ENCODE peak calls at places on chromosomes 3 and 15, in seven cellular contexts. One of them, this sample, is unnamed.
A peak's percentile ranks its signal among the peaks of the same experiment; 100 is the strongest.

GRCh38 chr3:152095472-152095871 is 173.3 kb upstream of the MBNL1 start:
- DNase-seq in lower leg skin: no peak
- DNase-seq in heart right ventricle: no peak
- DNase-seq in cardiac fibroblast: no peak
- DNase-seq in HCT116: no peak
- DNase-seq in CD8-positive, alpha-beta T cell: no peak
- DNase-seq in sigmoid colon: no peak
- DNase-seq in this sample: no peak

GRCh38 chr15:39285066-39285465 is 295.8 kb upstream of the THBS1 start:
- DNase-seq in lower leg skin: no peak
- DNase-seq in heart right ventricle: no peak
- DNase-seq in cardiac fibroblast: no peak
- DNase-seq in HCT116: no peak
- DNase-seq in CD8-positive, alpha-beta T cell: no peak
- DNase-seq in sigmoid colon: no peak
- DNase-seq in this sample: no peak

GRCh38 chr3:59777559-59778178 is 727.8 kb upstream of the CFAP20DC start:
- DNase-seq in lower leg skin: no peak
- DNase-seq in heart right ventricle: no peak
- DNase-seq in cardiac fibroblast: no peak
- DNase-seq in HCT116: no peak
- DNase-seq in CD8-positive, alpha-beta T cell: no peak
- DNase-seq in sigmoid colon: no peak
- DNase-seq in this sample: no peak

GRCh38 chr15:60272623-60273022 is 125.2 kb downstream of the ANXA2 start:
- DNase-seq in lower leg skin: no peak
- DNase-seq in heart right ventricle: no peak
- DNase-seq in cardiac fibroblast: no peak
- DNase-seq in HCT116: no peak
- DNase-seq in CD8-positive, alpha-beta T cell: no peak
- DNase-seq in sigmoid colon: no peak
- DNase-seq in this sample: no peak

GRCh38 chr3:133828576-133829309 is 23.1 kb downstream of the SRPRB start:
- DNase-seq in lower leg skin: no peak
- DNase-seq in heart right ventricle: peak; percentile 49
- DNase-seq in cardiac fibroblast: no peak
- DNase-seq in HCT116: no peak
- DNase-seq in CD8-positive, alpha-beta T cell: no peak
- DNase-seq in sigmoid colon: no peak
- DNase-seq in this sample: no peak

GRCh38 chr3:117587416-117587815 is 877.8 kb downstream of the TUSC7 start:
- DNase-seq in lower leg skin: no peak
- DNase-seq in heart right ventricle: no peak
- DNase-seq in cardiac fibroblast: no peak
- DNase-seq in HCT116: no peak
- DNase-seq in CD8-positive, alpha-beta T cell: no peak
- DNase-seq in sigmoid colon: no peak
- DNase-seq in this sample: no peak

GRCh38 chr3:174431717-174432116 is 427.4 kb upstream of the NAALADL2 start:
- DNase-seq in lower leg skin: no peak
- DNase-seq in heart right ventricle: no peak
- DNase-seq in cardiac fibroblast: peak; percentile 74
- DNase-seq in HCT116: no peak
- DNase-seq in CD8-positive, alpha-beta T cell: no peak
- DNase-seq in sigmoid colon: no peak
- DNase-seq in this sample: peak; percentile 25

GRCh38 chr3:100368421-100368820 is 32.5 kb downstream of the TOMM70 start:
- DNase-seq in lower leg skin: no peak
- DNase-seq in heart right ventricle: no peak
- DNase-seq in cardiac fibroblast: peak; percentile 21
- DNase-seq in HCT116: no peak
- DNase-seq in CD8-positive, alpha-beta T cell: no peak
- DNase-seq in sigmoid colon: no peak
- DNase-seq in this sample: no peak

GRCh38 chr15:67859331-67859946 is 19.6 kb upstream of the RNU6-1 start:
- DNase-seq in lower leg skin: peak; percentile 43
- DNase-seq in heart right ventricle: no peak
- DNase-seq in cardiac fibroblast: no peak
- DNase-seq in HCT116: no peak
- DNase-seq in CD8-positive, alpha-beta T cell: no peak
- DNase-seq in sigmoid colon: no peak
- DNase-seq in this sample: no peak

GRCh38 chr3:133574260-133574881 is 885 bp downstream of the CDV3 start:
- DNase-seq in lower leg skin: peak; percentile 94
- DNase-seq in heart right ventricle: peak; percentile 70
- DNase-seq in cardiac fibroblast: peak; percentile 77
- DNase-seq in HCT116: no peak
- DNase-seq in CD8-positive, alpha-beta T cell: peak; percentile 64
- DNase-seq in sigmoid colon: peak; percentile 84
- DNase-seq in this sample: peak; percentile 87

GRCh38 chr15:88089019-88089603 is 167.4 kb downstream of the NTRK3 start:
- DNase-seq in lower leg skin: no peak
- DNase-seq in heart right ventricle: no peak
- DNase-seq in cardiac fibroblast: no peak
- DNase-seq in HCT116: no peak
- DNase-seq in CD8-positive, alpha-beta T cell: no peak
- DNase-seq in sigmoid colon: no peak
- DNase-seq in this sample: no peak

GRCh38 chr3:57910988-57911387 is 97.2 kb upstream of the FLNB start:
- DNase-seq in lower leg skin: no peak
- DNase-seq in heart right ventricle: no peak
- DNase-seq in cardiac fibroblast: peak; percentile 45
- DNase-seq in HCT116: peak; percentile 27
- DNase-seq in CD8-positive, alpha-beta T cell: peak; percentile 13
- DNase-seq in sigmoid colon: no peak
- DNase-seq in this sample: peak; percentile 47

GRCh38 chr15:65096481-65097385 is 18.3 kb downstream of the UBAP1L start:
- DNase-seq in lower leg skin: peak; percentile 72
- DNase-seq in heart right ventricle: no peak
- DNase-seq in cardiac fibroblast: no peak
- DNase-seq in HCT116: no peak
- DNase-seq in CD8-positive, alpha-beta T cell: no peak
- DNase-seq in sigmoid colon: no peak
- DNase-seq in this sample: no peak

GRCh38 chr3:160919942-160920341 is 163.9 kb downstream of the PPM1L start:
- DNase-seq in lower leg skin: no peak
- DNase-seq in heart right ventricle: no peak
- DNase-seq in cardiac fibroblast: no peak
- DNase-seq in HCT116: no peak
- DNase-seq in CD8-positive, alpha-beta T cell: no peak
- DNase-seq in sigmoid colon: no peak
- DNase-seq in this sample: no peak

GRCh38 chr15:35519536-35520149 is 26.3 kb downstream of the DPH6 start:
- DNase-seq in lower leg skin: no peak
- DNase-seq in heart right ventricle: peak; percentile 13
- DNase-seq in cardiac fibroblast: peak; percentile 76
- DNase-seq in HCT116: peak; percentile 28
- DNase-seq in CD8-positive, alpha-beta T cell: no peak
- DNase-seq in sigmoid colon: no peak
- DNase-seq in this sample: no peak
- TF ChIP-seq CTCF in lower leg skin: no peak
- TF ChIP-seq CTCF in heart right ventricle: peak; percentile 73
- TF ChIP-seq CTCF in cardiac fibroblast: peak; percentile 45
- TF ChIP-seq CTCF in HCT116: peak; percentile 77
- TF ChIP-seq CTCF in CD8-positive, alpha-beta T cell: peak; percentile 79
- TF ChIP-seq CTCF in sigmoid colon: peak; percentile 39
- TF ChIP-seq CTCF in this sample: peak; percentile 13

DNA sequence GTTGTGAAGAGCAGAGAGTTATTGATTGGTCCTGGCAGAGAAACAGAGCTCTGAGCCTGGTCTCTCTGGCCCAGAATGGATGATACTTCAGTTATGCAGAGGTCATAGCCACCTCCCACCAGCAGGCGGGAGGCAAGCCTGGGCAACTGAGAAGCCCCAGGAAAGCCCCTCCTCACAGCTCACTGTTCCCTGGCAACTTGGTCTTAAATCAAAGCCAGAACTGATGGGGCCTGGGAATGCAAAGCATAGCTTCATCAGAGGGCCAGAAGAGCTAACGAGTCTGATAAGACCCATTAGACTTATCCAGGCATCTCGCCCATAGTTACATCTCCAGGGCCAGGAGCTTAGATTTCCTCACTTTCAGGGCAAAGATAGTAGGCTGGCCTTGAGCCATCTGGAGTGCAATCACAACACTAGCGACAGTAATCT is 5.5 kb upstream of the COLQ start:
- DNase-seq in lower leg skin: peak; percentile 72
- DNase-seq in heart right ventricle: no peak
- DNase-seq in cardiac fibroblast: no peak
- DNase-seq in HCT116: no peak
- DNase-seq in CD8-positive, alpha-beta T cell: no peak
- DNase-seq in sigmoid colon: no peak
- DNase-seq in this sample: no peak
- TF ChIP-seq CTCF in lower leg skin: no peak
- TF ChIP-seq CTCF in heart right ventricle: peak; percentile 34
- TF ChIP-seq CTCF in cardiac fibroblast: peak; percentile 29
- TF ChIP-seq CTCF in HCT116: peak; percentile 37
- TF ChIP-seq CTCF in CD8-positive, alpha-beta T cell: no peak
- TF ChIP-seq CTCF in sigmoid colon: no peak
- TF ChIP-seq CTCF in this sample: no peak

DNA sequence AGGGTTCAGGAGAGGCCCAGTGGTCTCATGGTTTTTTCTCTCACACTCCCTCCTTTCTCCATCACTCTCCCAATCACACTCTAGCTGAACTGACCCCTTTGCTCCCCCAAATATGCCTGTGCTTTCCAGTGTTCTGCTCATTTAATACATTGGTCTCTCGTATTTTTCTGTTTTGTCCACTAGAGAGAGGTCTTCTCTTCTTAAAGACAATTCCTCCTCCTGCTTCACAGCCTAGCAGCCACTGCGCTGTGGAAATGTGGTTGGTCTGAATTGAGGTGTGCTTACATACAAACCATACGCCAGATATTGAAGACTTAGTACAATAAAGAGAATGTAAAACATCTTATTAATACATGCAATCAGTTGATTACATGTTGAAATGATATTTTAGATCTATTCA is 60.6 kb upstream of the XCR1 start:
- DNase-seq in lower leg skin: no peak
- DNase-seq in heart right ventricle: no peak
- DNase-seq in cardiac fibroblast: peak; percentile 68
- DNase-seq in HCT116: no peak
- DNase-seq in CD8-positive, alpha-beta T cell: no peak
- DNase-seq in sigmoid colon: no peak
- DNase-seq in this sample: no peak
- TF ChIP-seq CTCF in lower leg skin: no peak
- TF ChIP-seq CTCF in heart right ventricle: no peak
- TF ChIP-seq CTCF in cardiac fibroblast: peak; percentile 21
- TF ChIP-seq CTCF in HCT116: peak; percentile 33
- TF ChIP-seq CTCF in CD8-positive, alpha-beta T cell: no peak
- TF ChIP-seq CTCF in sigmoid colon: no peak
- TF ChIP-seq CTCF in this sample: no peak

DNA sequence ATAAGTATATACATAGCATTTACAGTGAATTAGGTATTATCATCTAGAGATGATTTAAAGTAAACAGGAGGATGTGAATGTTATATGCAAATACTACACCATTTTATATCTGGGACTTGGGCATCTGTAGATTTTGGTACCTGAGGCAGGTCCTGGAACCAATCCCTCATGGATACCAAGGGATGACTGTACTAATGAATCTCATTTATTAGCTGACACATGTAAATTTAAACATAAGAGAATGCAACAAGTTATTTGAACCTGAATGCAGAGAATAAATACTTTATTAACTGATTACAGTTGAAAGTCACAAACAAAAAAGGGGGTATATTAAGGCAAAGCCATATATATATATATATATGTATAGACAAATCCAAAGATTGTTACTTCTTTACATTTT is 23.1 kb upstream of the CMTM6 start:
- DNase-seq in lower leg skin: no peak
- DNase-seq in heart right ventricle: no peak
- DNase-seq in cardiac fibroblast: no peak
- DNase-seq in HCT116: no peak
- DNase-seq in CD8-positive, alpha-beta T cell: no peak
- DNase-seq in sigmoid colon: no peak
- DNase-seq in this sample: no peak
- TF ChIP-seq CTCF in lower leg skin: no peak
- TF ChIP-seq CTCF in heart right ventricle: no peak
- TF ChIP-seq CTCF in cardiac fibroblast: no peak
- TF ChIP-seq CTCF in HCT116: no peak
- TF ChIP-seq CTCF in CD8-positive, alpha-beta T cell: no peak
- TF ChIP-seq CTCF in sigmoid colon: no peak
- TF ChIP-seq CTCF in this sample: no peak